ENCODE peak calls at places on chromosome 10, in eight cellular contexts. N is GM23338, Z is sigmoid colon, M is transverse colon, X is iPS DF 6.9, Q is upper lobe of right lung, G is testis, E is fibroblast of lung. O is an unnamed sample.

GRCh38 chr10:71337219-71337625 is 18.2 kb downstream of the SLC29A3 start:
- DNase-seq in N (peak; percentile 14), Z (no peak), M (peak; percentile 52), X (no peak), Q (no peak), G (no peak), E (no peak), O (no peak)

GRCh38 chr10:126235091-126235978 is 152.9 kb downstream of the ADAM12 start:
- DNase-seq in N (no peak), Z (no peak), M (no peak), X (no peak), Q (no peak), G (no peak), E (no peak), O (peak; percentile 22)

GRCh38 chr10:110667620-110668343 is 23.6 kb downstream of the RBM20 start:
- DNase-seq in N (peak; percentile 88), Z (no peak), M (no peak), X (no peak), Q (no peak), G (no peak), E (no peak), O (peak; percentile 84)

GRCh38 chr10:88152720-88153119 is 289.3 kb downstream of the PTEN start:
- DNase-seq in N (no peak), Z (no peak), M (no peak), X (no peak), Q (no peak), G (no peak), E (peak; percentile 97), O (no peak)

GRCh38 chr10:19817251-19818046 is 1.2 kb downstream of the PLXDC2 start:
- DNase-seq in N (peak; percentile 81), Z (peak; percentile 72), M (peak; percentile 43), X (no peak), Q (peak; percentile 70), G (peak; percentile 46), E (peak; percentile 32), O (peak; percentile 85)

GRCh38 chr10:49074836-49075235 is 40.5 kb downstream of the VSTM4 start:
- DNase-seq in N (no peak), Z (no peak), M (no peak), X (no peak), Q (no peak), G (no peak), E (no peak), O (peak; percentile 15)

GRCh38 chr10:72899545-72899944 is 6.0 kb downstream of the OIT3 start:
- DNase-seq in N (no peak), Z (no peak), M (no peak), X (no peak), Q (no peak), G (no peak), E (no peak), O (no peak)

GRCh38 chr10:122350893-122351292 is 23.6 kb upstream of the PLEKHA1 start:
- DNase-seq in N (no peak), Z (no peak), M (no peak), X (no peak), Q (no peak), G (no peak), E (no peak), O (no peak)

GRCh38 chr10:90969947-90970673 is 49.2 kb upstream of the ANKRD1 start:
- DNase-seq in N (no peak), Z (no peak), M (no peak), X (no peak), Q (no peak), G (no peak), E (peak; percentile 83), O (no peak)

GRCh38 chr10:43197834-43198681 is 59.8 kb downstream of the CSGALNACT2 start:
- DNase-seq in N (peak; percentile 42), Z (peak; percentile 40), M (no peak), X (no peak), Q (peak; percentile 66), G (no peak), E (no peak), O (peak; percentile 70)

GRCh38 chr10:29585488-29585976 is 49.2 kb downstream of the SVIL start:
- DNase-seq in N (peak; percentile 81), Z (no peak), M (no peak), X (no peak), Q (no peak), G (peak; percentile 56), E (peak; percentile 39), O (peak; percentile 80)

GRCh38 chr10:131852823-131853609 is 47.8 kb upstream of the PPP2R2D start:
- DNase-seq in N (no peak), Z (peak; percentile 34), M (no peak), X (no peak), Q (peak; percentile 57), G (no peak), E (no peak), O (peak; percentile 26)

GRCh38 chr10:133015816-133016462 is 71.8 kb upstream of the ADGRA1 start:
- DNase-seq in N (no peak), Z (no peak), M (no peak), X (no peak), Q (no peak), G (no peak), E (no peak), O (no peak)

GRCh38 chr10:74775099-74775498 is 51.3 kb upstream of the KAT6B start:
- DNase-seq in N (no peak), Z (no peak), M (no peak), X (no peak), Q (no peak), G (no peak), E (no peak), O (no peak)

GRCh38 chr10:30803901-30804322 is 174.4 kb upstream of the LYZL2 start:
- DNase-seq in N (no peak), Z (peak; percentile 90), M (no peak), X (no peak), Q (no peak), G (peak; percentile 64), E (peak; percentile 77), O (no peak)

DNA sequence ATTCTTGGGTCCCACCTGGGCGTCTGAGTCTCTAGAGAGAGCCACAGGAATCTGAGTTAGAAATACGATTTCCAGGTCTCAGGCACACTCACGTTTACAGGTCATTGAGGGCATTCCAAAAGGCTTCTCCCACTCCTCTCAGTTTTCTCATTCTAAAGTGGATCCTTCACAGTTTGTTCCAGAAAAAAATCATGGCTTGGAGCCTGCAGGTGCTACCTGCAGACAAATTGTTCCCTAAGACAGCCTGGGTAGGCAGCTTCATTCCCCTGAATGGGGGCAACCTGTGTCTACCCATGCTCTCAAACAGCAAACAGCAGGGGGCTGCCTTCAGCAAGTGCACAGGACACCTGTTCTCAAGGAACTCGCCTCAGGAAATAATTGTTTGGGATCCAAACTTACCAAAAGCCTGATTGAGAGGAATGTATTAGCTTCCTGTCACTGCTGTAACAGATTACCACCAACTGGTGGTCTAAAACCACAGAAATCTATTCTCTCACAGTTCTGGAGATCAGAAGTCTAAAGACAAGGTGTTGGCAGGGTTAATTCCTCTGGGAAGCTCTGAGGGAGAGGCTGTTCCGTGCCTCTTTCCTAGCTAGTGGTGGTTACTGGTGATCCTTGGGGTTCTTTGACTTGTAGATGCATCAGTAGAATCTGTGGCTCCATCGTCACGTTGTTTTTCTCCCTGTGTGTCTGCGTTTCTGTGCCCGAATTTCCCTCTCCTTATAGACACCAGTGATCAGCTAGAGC is 117.2 kb downstream of the RAB11FIP2 start:
- DNase-seq in N (peak; percentile 59), Z (no peak), M (no peak), X (no peak), Q (no peak), G (no peak), E (no peak), O (peak; percentile 63)
- H3K4me1 ChIP-seq in N (peaks cover 6% of the 10 kb centered on the region), Z (no peaks in the 10 kb centered on the region), M (no peaks in the 10 kb centered on the region), X (peaks cover 1% of the 10 kb centered on the region), Q (no peaks in the 10 kb centered on the region), G (peaks cover 6% of the 10 kb centered on the region), E (no peaks in the 10 kb centered on the region), O (no peaks in the 10 kb centered on the region)

GRCh38 chr10:23459323-23459939 is 20.6 kb downstream of the OTUD1 start:
- DNase-seq in N (no peak), Z (no peak), M (no peak), X (no peak), Q (no peak), G (no peak), E (no peak), O (no peak)
- H3K4me1 ChIP-seq in N (peaks cover 44% of the 10 kb centered on the region), Z (peaks cover 7% of the 10 kb centered on the region), M (no peaks in the 10 kb centered on the region), X (peaks cover 7% of the 10 kb centered on the region), Q (no peaks in the 10 kb centered on the region), G (no peaks in the 10 kb centered on the region), E (no peaks in the 10 kb centered on the region), O (no peaks in the 10 kb centered on the region)

GRCh38 chr10:57898231-57898630 is 369.5 kb downstream of the IPMK start:
- DNase-seq in N (peak; percentile 79), Z (no peak), M (peak; percentile 31), X (peak; percentile 33), Q (no peak), G (no peak), E (no peak), O (peak; percentile 63)
- H3K4me1 ChIP-seq in N (peaks cover 9% of the 10 kb centered on the region), Z (no peaks in the 10 kb centered on the region), M (no peaks in the 10 kb centered on the region), X (no peaks in the 10 kb centered on the region), Q (no peaks in the 10 kb centered on the region), G (no peaks in the 10 kb centered on the region), E (no peaks in the 10 kb centered on the region), O (no peaks in the 10 kb centered on the region)

DNA sequence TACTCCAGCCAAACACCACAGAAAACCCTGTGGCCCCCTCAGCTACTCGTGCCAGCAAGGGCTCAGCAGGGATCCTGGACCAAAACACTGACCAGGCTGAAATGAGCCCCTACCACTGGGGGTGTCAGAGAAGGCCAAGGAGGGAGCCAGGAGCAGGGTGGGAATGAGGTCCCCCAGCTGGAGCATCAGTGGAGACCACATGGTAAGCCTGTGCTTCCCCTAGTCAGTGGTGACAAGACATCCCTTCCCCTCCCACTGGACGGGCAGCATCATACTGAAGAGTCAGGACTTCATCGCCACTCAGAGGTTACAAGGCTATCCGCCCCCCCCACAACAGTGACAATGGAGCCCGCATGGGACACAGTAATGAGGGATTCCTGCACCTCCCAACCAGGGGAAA is 99.6 kb downstream of the LHPP start:
- DNase-seq in N (no peak), Z (no peak), M (no peak), X (no peak), Q (peak; percentile 48), G (no peak), E (no peak), O (no peak)
- H3K4me1 ChIP-seq in N (peaks cover 2% of the 10 kb centered on the region), Z (peaks cover 36% of the 10 kb centered on the region), M (peaks cover 9% of the 10 kb centered on the region), X (peaks cover 5% of the 10 kb centered on the region), Q (peaks cover 7% of the 10 kb centered on the region), G (peaks cover 77% of the 10 kb centered on the region), E (no peaks in the 10 kb centered on the region), O (peaks cover 6% of the 10 kb centered on the region)

DNA sequence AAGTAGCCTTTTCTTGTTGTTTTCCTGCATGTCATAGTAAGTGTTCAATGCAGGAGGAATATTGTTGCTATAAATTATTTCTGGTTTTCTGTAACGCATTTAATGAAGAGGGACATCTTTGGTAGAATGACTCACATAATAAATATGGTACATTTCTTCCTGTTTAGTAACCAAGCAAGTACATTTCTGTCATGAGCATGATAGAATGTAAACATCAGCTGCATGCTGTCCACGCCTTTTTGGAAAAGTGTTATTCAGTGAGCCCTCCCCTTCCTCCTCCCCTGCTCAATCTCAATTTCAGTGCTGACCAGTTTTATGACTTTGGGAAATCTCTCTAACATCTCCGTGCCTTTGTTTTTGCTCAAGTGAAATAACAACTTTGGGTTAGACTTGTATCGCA is 664.0 kb downstream of the XPNPEP1 start:
- DNase-seq in N (no peak), Z (no peak), M (no peak), X (no peak), Q (no peak), G (no peak), E (peak; percentile 33), O (no peak)
- H3K4me1 ChIP-seq in N (no peaks in the 10 kb centered on the region), Z (peaks cover 12% of the 10 kb centered on the region), M (no peaks in the 10 kb centered on the region), X (no peaks in the 10 kb centered on the region), Q (no peaks in the 10 kb centered on the region), G (no peaks in the 10 kb centered on the region), E (peaks cover 3% of the 10 kb centered on the region), O (no peaks in the 10 kb centered on the region)